ENCODE peak calls at places on chromosome 15, in four cellular contexts. One of them, this sample, is unnamed.

GRCh38 chr15:49190586-49190985 is 20.5 kb downstream of the GALK2 start:
- DNase-seq in K562: no peak
- DNase-seq in HCT116: no peak
- DNase-seq in HepG2: no peak
- DNase-seq in this sample: no peak

GRCh38 chr15:65406402-65407000 is 16.2 kb downstream of the IGDCC4 start:
- DNase-seq in K562: no peak
- DNase-seq in HCT116: no peak
- DNase-seq in HepG2: no peak
- DNase-seq in this sample: no peak

GRCh38 chr15:26125664-26126063 is 262.5 kb upstream of the ATP10A start:
- DNase-seq in K562: no peak
- DNase-seq in HCT116: no peak
- DNase-seq in HepG2: no peak
- DNase-seq in this sample: no peak

GRCh38 chr15:93941687-93942086 is 289.7 kb upstream of the MCTP2 start:
- DNase-seq in K562: no peak
- DNase-seq in HCT116: no peak
- DNase-seq in HepG2: no peak
- DNase-seq in this sample: no peak

GRCh38 chr15:27057904-27058645 is 87.1 kb downstream of the GABRG3 start:
- DNase-seq in K562: no peak
- DNase-seq in HCT116: no peak
- DNase-seq in HepG2: no peak
- DNase-seq in this sample: no peak

GRCh38 chr15:38688096-38688495 is 123.5 kb upstream of the RASGRP1 start:
- DNase-seq in K562: no peak
- DNase-seq in HCT116: no peak
- DNase-seq in HepG2: no peak
- DNase-seq in this sample: no peak

GRCh38 chr15:80059786-80060489 is 462 bp downstream of the ZFAND6 start:
- DNase-seq in K562: peak; percentile 91
- DNase-seq in HCT116: peak; percentile 32
- DNase-seq in HepG2: peak; percentile 24
- DNase-seq in this sample: no peak

GRCh38 chr15:22902578-22902977 is 64.1 kb downstream of the NIPA2 start:
- DNase-seq in K562: no peak
- DNase-seq in HCT116: no peak
- DNase-seq in HepG2: no peak
- DNase-seq in this sample: no peak

GRCh38 chr15:80234883-80235282 is 17.1 kb downstream of the CTXND1 start:
- DNase-seq in K562: peak; percentile 53
- DNase-seq in HCT116: peak; percentile 40
- DNase-seq in HepG2: no peak
- DNase-seq in this sample: no peak

GRCh38 chr15:66707310-66708160 is 5.5 kb downstream of the SMAD6 start:
- DNase-seq in K562: no peak
- DNase-seq in HCT116: no peak
- DNase-seq in HepG2: peak; percentile 47
- DNase-seq in this sample: no peak

GRCh38 chr15:63843901-63844317 is 10.2 kb upstream of the HERC1 start:
- DNase-seq in K562: no peak
- DNase-seq in HCT116: no peak
- DNase-seq in HepG2: no peak
- DNase-seq in this sample: no peak

GRCh38 chr15:87419341-87419740 is 837.2 kb downstream of the NTRK3 start:
- DNase-seq in K562: no peak
- DNase-seq in HCT116: no peak
- DNase-seq in HepG2: no peak
- DNase-seq in this sample: no peak

GRCh38 chr15:28929200-28929599 is 43.4 kb downstream of the APBA2 start:
- DNase-seq in K562: no peak
- DNase-seq in HCT116: no peak
- DNase-seq in HepG2: no peak
- DNase-seq in this sample: no peak

GRCh38 chr15:54687628-54688027 is 509.1 kb downstream of the RSL24D1 start:
- DNase-seq in K562: no peak
- DNase-seq in HCT116: no peak
- DNase-seq in HepG2: no peak
- DNase-seq in this sample: no peak

GRCh38 chr15:79339588-79340314 is 28.8 kb downstream of the TMED3 start:
- DNase-seq in K562: peak; percentile 40
- DNase-seq in HCT116: peak; percentile 29
- DNase-seq in HepG2: peak; percentile 13
- DNase-seq in this sample: peak; percentile 36

GRCh38 chr15:98076021-98076816 is 115.7 kb downstream of the ARRDC4 start:
- DNase-seq in K562: peak; percentile 47
- DNase-seq in HCT116: no peak
- DNase-seq in HepG2: no peak
- DNase-seq in this sample: no peak

GRCh38 chr15:33068007-33068441 is 126.5 kb downstream of the FMN1 start:
- DNase-seq in K562: no peak
- DNase-seq in HCT116: no peak
- DNase-seq in HepG2: peak; percentile 66
- DNase-seq in this sample: no peak

GRCh38 chr15:68449389-68449788 is 17.4 kb upstream of the ITGA11 start:
- DNase-seq in K562: no peak
- DNase-seq in HCT116: no peak
- DNase-seq in HepG2: no peak
- DNase-seq in this sample: no peak

GRCh38 chr15:72229076-72229946 is 1.7 kb downstream of the PKM start:
- DNase-seq in K562: no peak
- DNase-seq in HCT116: no peak
- DNase-seq in HepG2: no peak
- DNase-seq in this sample: no peak

GRCh38 chr15:81050806-81051205 is 50.1 kb downstream of the TLNRD1 start:
- DNase-seq in K562: no peak
- DNase-seq in HCT116: no peak
- DNase-seq in HepG2: no peak
- DNase-seq in this sample: no peak

GRCh38 chr15:59689626-59690236 is 611 bp upstream of the BNIP2 start:
- DNase-seq in K562: no peak
- DNase-seq in HCT116: peak; percentile 55
- DNase-seq in HepG2: peak; percentile 57
- DNase-seq in this sample: no peak

GRCh38 chr15:84714816-84715215 is 1.1 kb downstream of the SEC11A start:
- DNase-seq in K562: no peak
- DNase-seq in HCT116: no peak
- DNase-seq in HepG2: no peak
- DNase-seq in this sample: no peak

GRCh38 chr15:45179221-45179985 is 8.4 kb downstream of the SHF start:
- DNase-seq in K562: peak; percentile 55
- DNase-seq in HCT116: peak; percentile 60
- DNase-seq in HepG2: peak; percentile 48
- DNase-seq in this sample: no peak

GRCh38 chr15:29089731-29090616 is 179.6 kb downstream of the NSMCE3 start:
- DNase-seq in K562: no peak
- DNase-seq in HCT116: no peak
- DNase-seq in HepG2: no peak
- DNase-seq in this sample: no peak

GRCh38 chr15:33553157-33553556 is 242.4 kb downstream of the RYR3 start:
- DNase-seq in K562: no peak
- DNase-seq in HCT116: no peak
- DNase-seq in HepG2: no peak
- DNase-seq in this sample: no peak

GRCh38 chr15:65344214-65344908 is 33.4 kb downstream of the IGDCC3 start:
- DNase-seq in K562: no peak
- DNase-seq in HCT116: no peak
- DNase-seq in HepG2: no peak
- DNase-seq in this sample: no peak

GRCh38 chr15:54579855-54580254 is 601.6 kb downstream of the UNC13C start:
- DNase-seq in K562: no peak
- DNase-seq in HCT116: no peak
- DNase-seq in HepG2: no peak
- DNase-seq in this sample: no peak

GRCh38 chr15:96245252-96245651 is 85.2 kb upstream of the NR2F2 start:
- DNase-seq in K562: no peak
- DNase-seq in HCT116: no peak
- DNase-seq in HepG2: peak; percentile 9
- DNase-seq in this sample: no peak

GRCh38 chr15:85551221-85551832 is 170.9 kb downstream of the AKAP13 start:
- DNase-seq in K562: no peak
- DNase-seq in HCT116: no peak
- DNase-seq in HepG2: no peak
- DNase-seq in this sample: no peak

GRCh38 chr15:70955151-70955550 is 62.5 kb downstream of the LRRC49 start:
- DNase-seq in K562: no peak
- DNase-seq in HCT116: no peak
- DNase-seq in HepG2: no peak
- DNase-seq in this sample: no peak

GRCh38 chr15:69277316-69277715 is 21.4 kb upstream of the PAQR5 start:
- DNase-seq in K562: no peak
- DNase-seq in HCT116: no peak
- DNase-seq in HepG2: no peak
- DNase-seq in this sample: no peak

GRCh38 chr15:29652595-29652994 is 169.7 kb downstream of the TJP1 start:
- DNase-seq in K562: no peak
- DNase-seq in HCT116: no peak
- DNase-seq in HepG2: no peak
- DNase-seq in this sample: no peak

GRCh38 chr15:38069001-38069400 is 134.6 kb downstream of the TMCO5A start:
- DNase-seq in K562: no peak
- DNase-seq in HCT116: no peak
- DNase-seq in HepG2: no peak
- DNase-seq in this sample: no peak

GRCh38 chr15:98903377-98904018 is 104.1 kb downstream of the PGPEP1L start:
- DNase-seq in K562: no peak
- DNase-seq in HCT116: no peak
- DNase-seq in HepG2: no peak
- DNase-seq in this sample: no peak

DNA sequence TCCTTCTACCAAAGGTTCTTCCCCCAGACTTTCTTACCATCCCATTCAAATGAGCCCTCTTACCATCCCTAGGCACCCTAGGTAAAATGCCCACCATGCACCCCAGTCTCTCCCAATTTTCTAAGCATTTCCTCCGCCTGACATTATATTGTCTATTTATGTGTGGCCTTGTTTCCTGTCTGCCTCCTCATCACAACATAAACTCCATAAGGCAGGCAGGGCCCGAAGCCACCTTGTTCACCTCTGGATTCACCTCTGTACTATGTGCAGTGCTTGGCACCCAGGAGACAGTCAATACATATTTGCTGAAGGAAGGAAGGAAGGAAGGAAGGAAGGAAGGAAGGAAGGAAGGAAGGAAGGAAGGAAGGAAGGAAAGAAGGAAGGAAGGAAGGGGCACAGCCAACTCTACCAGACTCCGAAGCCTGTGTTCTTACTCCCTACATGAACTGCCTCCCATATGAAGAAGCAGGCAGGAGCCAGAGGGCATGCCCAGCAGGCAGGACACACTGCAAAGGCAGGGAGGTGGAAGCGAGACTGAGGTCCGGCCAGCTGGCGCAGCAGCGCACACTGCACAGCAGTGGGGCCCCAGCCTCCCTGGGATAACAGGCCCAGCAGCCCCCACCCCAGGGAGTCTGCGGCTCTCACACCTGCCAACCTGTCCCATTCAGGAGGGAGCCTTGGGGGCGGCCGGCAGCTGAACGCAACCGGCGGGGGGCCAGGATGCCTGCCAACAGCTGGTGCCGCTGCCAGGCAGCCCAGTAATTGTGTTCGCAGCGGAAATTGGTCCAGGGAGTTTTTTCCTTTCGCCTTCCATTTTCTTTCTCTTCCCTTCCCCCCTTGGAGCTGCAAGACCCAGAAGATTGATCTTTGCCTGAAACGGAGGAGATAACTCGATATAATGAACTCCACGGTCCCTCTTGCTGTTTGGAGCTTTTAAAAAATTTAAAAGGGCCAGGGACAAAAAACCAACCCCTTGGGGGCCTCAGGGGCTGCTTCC is 106.0 kb upstream of the LINGO1 start:
- DNase-seq in K562: no peak
- DNase-seq in HCT116: no peak
- DNase-seq in HepG2: no peak
- DNase-seq in this sample: no peak
- TF ChIP-seq SIN3A in K562: no peak
- TF ChIP-seq SIN3A in HCT116: no peak
- TF ChIP-seq SIN3A in HepG2: no peak
- TF ChIP-seq SIN3A in this sample: no peak

DNA sequence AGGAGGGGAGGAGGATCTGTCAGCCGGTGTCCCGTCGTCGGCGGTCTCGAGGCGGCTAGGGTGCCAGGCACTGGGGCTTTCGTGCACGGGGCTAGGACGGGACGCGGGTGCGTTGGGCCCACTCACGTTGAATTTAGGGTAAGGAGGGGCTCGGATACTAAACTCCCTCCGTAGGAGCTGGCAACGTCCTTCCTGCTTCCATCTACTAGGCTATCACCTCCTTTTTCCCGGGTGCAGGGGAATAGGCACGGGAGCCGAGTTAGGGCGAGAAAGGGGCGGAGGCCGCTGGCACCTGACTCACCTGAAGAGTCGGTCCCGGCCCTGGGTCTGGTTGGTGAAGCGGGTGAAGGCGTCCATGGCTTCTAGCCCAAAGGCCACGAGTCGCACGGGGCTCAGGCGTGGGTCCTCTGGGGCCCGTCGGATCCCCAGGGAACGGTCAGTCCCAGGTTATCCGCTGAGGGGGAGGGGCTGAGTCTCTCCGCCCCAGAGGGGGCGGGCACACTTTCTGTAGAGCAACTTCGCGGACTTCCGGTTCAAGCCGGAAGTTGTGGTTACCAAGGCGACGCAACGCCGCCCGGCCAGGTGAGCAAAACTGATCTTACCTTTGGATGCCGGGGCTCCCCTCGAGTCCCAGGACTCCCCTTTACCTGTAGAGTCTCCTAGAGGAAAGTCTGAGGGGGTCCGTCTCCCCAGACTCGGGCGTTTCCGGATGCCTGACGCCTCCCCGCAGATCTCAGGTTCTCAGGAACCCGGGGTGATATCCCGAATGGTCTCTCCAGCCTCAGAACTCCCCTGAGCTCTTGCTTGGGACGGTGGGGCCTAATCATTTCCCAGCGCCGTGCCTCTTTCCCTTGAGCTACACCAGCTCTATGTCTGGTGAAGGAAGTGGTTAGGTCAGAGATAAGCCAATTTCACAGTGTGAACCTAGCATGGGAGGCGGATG is at the start of the genes PEX11A and WDR93:
- DNase-seq in K562: no peak
- DNase-seq in HCT116: peak; percentile 59
- DNase-seq in HepG2: peak; percentile 75
- DNase-seq in this sample: peak; percentile 39
- TF ChIP-seq REST in K562: no peak
- TF ChIP-seq REST in HCT116: no peak
- TF ChIP-seq REST in HepG2: no peak
- TF ChIP-seq REST in this sample: no peak

GRCh38 chr15:89803941-89804800 is 10.5 kb downstream of the ANPEP start:
- DNase-seq in K562: no peak
- DNase-seq in HCT116: no peak
- DNase-seq in HepG2: no peak
- DNase-seq in this sample: no peak
- TF ChIP-seq TCF7L2 in K562: no peak
- TF ChIP-seq TCF7L2 in HCT116: no peak
- TF ChIP-seq TCF7L2 in HepG2: no peak
- TF ChIP-seq TCF7L2 in this sample: no peak

GRCh38 chr15:100124936-100125626 is 216.7 kb downstream of the ADAMTS17 start:
- DNase-seq in K562: no peak
- DNase-seq in HCT116: no peak
- DNase-seq in HepG2: no peak
- DNase-seq in this sample: no peak
- TF ChIP-seq SIN3A in K562: no peak
- TF ChIP-seq SIN3A in HCT116: no peak
- TF ChIP-seq SIN3A in HepG2: no peak
- TF ChIP-seq SIN3A in this sample: no peak